ENCODE peak calls at places on chromosomes 2 and 18, in four cellular contexts. X is GM23338, B is OCI-LY7, Y is HCT116. Z is an unnamed sample.
A peak's percentile ranks its signal among the peaks of the same experiment; 100 is the strongest.

GRCh38 chr18:68979737-68980136 is 181.9 kb downstream of the CCDC102B start:
- DNase-seq in X (no peak), B (no peak), Y (no peak), Z (no peak)

GRCh38 chr2:176455865-176456291 is 186.6 kb downstream of the MTX2 start:
- DNase-seq in X (peak; percentile 41), B (no peak), Y (no peak), Z (peak; percentile 33)

GRCh38 chr2:181231886-181232644 is 225.1 kb upstream of the ITGA4 start:
- DNase-seq in X (no peak), B (no peak), Y (no peak), Z (no peak)

GRCh38 chr2:218807626-218808025 is 24.0 kb downstream of the PRKAG3 start:
- DNase-seq in X (no peak), B (no peak), Y (no peak), Z (no peak)

GRCh38 chr2:100548771-100549170 is 14.0 kb upstream of the PDCL3 start:
- DNase-seq in X (no peak), B (no peak), Y (no peak), Z (no peak)

GRCh38 chr2:157504623-157505022 is 60.7 kb upstream of the CYTIP start:
- DNase-seq in X (no peak), B (no peak), Y (no peak), Z (no peak)

GRCh38 chr2:46164581-46165301 is 132.5 kb upstream of the EPAS1 start:
- DNase-seq in X (no peak), B (no peak), Y (no peak), Z (peak; percentile 74)

GRCh38 chr2:63272560-63272959 is 221.9 kb downstream of the OTX1 start:
- DNase-seq in X (no peak), B (no peak), Y (no peak), Z (no peak)

GRCh38 chr18:79062806-79063205 is 6.4 kb upstream of the ATP9B start:
- DNase-seq in X (no peak), B (no peak), Y (no peak), Z (no peak)

GRCh38 chr2:110751642-110752041 is 19.3 kb downstream of the ACOXL start:
- DNase-seq in X (no peak), B (no peak), Y (no peak), Z (no peak)

GRCh38 chr18:31102941-31103340 is 720 bp upstream of the DSC2 start:
- DNase-seq in X (no peak), B (no peak), Y (no peak), Z (peak; percentile 15)

GRCh38 chr2:127400897-127401756 is 13.4 kb upstream of the MAP3K2 start:
- DNase-seq in X (peak; percentile 68), B (no peak), Y (no peak), Z (no peak)

GRCh38 chr2:207133862-207134519 is 31.8 kb downstream of the KLF7 start:
- DNase-seq in X (peak; percentile 55), B (no peak), Y (no peak), Z (peak; percentile 47)

GRCh38 chr2:51795248-51795888 is 763.4 kb upstream of the NRXN1 start:
- DNase-seq in X (peak; percentile 79), B (peak; percentile 10), Y (peak; percentile 28), Z (peak; percentile 15)

GRCh38 chr2:17521621-17522020 is 3.4 kb upstream of the RAD51AP2 start:
- DNase-seq in X (no peak), B (no peak), Y (no peak), Z (no peak)

GRCh38 chr2:216863029-216863428 is 3.2 kb upstream of the TNP1 start:
- DNase-seq in X (no peak), B (no peak), Y (no peak), Z (no peak)

GRCh38 chr2:73949802-73950201 is 23.1 kb downstream of the DGUOK start:
- DNase-seq in X (no peak), B (no peak), Y (no peak), Z (no peak)

GRCh38 chr2:218927876-218928275 is 31.6 kb upstream of the CDK5R2 start:
- DNase-seq in X (no peak), B (no peak), Y (no peak), Z (no peak)

GRCh38 chr2:112686348-112687217 is 34.2 kb upstream of the NT5DC4 start:
- DNase-seq in X (no peak), B (peak; percentile 73), Y (no peak), Z (no peak)

GRCh38 chr2:172330060-172330671 is 97.2 kb upstream of the ITGA6 start:
- DNase-seq in X (no peak), B (no peak), Y (no peak), Z (peak; percentile 22)

GRCh38 chr2:48126180-48126579 is 219.9 kb upstream of the FBXO11 start:
- DNase-seq in X (no peak), B (no peak), Y (no peak), Z (peak; percentile 41)

DNA sequence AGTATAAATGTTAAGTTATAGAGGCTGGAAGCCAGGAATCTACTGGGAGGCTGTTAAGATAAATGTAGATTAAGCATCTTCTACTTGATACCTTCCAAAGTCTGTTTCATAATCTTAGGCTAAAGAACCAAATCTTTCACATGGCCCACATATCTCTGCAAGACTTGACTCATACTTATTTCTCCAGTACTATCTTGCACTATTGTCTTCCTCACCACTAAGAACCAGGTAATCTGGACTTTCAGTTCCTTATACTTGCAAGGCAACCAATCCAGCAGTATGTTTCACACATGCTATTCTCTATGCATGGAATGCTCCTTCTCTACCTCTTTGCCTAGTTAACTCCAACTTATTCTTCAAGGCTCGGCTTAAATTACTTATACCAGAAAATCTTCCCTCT is 62.2 kb downstream of the RBMS1 start:
- DNase-seq in X (no peak), B (peak; percentile 50), Y (no peak), Z (no peak)
- H3K27ac ChIP-seq in X (no peak overlapping the region), B (no peak overlapping the region), Y (no peak overlapping the region), Z (no peak overlapping the region)

DNA sequence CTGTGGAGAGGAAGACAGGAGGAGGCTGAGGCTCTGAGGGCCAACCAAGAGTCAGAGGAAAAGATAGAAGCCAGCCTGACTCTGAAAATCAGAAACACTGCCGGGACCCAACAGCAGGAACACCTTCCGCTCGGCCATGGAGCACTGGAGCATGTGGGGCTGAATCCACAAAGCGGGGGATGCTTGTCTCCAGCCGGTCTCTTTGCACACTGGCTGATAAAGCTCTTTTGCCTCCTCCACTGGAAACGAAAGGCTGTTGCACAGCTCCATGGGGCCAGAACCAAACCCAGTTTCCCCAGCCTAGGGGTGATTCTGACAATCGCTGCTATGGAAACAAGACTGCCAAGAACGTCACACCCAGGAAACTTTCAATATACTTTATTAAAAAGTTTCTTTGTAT is 90.3 kb downstream of the COL6A3 start:
- DNase-seq in X (no peak), B (no peak), Y (no peak), Z (no peak)
- TF ChIP-seq CTCF in X (no peak), B (no peak), Y (no peak), Z (no peak)

DNA sequence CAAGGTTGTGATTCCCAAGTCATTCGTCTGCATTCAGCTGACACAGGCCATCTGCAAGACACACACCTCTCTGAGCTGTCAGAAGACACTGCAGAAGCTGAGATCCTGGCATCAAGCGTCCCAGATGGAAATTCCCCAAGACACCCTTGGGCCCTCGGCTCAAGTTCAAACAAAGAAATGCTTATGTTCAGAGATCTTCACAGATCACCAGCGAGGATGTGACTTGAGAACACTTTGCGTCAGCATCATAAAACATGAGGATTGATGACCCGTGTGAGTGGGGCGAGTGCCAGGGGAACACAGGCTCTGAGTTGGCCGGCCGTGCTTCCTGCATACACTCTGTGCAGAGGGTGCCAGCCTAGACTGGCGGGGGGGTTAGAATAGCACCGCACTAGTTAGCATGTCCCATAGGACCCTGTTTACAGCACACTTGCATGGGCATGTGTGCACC is 36.8 kb downstream of the KCNIP3 start:
- DNase-seq in X (no peak), B (no peak), Y (peak; percentile 80), Z (peak; percentile 60)
- TF ChIP-seq EZH2phosphoT487 in X (no peak), B (no peak), Y (no peak), Z (no peak)

GRCh38 chr2:70918016-70918415 is 17.7 kb upstream of the ATP6V1B1 start:
- DNase-seq in X (no peak), B (no peak), Y (no peak), Z (no peak)
- H3K27ac ChIP-seq in X (no peak overlapping the region), B (no peak overlapping the region), Y (no peak overlapping the region), Z (no peak overlapping the region)

DNA sequence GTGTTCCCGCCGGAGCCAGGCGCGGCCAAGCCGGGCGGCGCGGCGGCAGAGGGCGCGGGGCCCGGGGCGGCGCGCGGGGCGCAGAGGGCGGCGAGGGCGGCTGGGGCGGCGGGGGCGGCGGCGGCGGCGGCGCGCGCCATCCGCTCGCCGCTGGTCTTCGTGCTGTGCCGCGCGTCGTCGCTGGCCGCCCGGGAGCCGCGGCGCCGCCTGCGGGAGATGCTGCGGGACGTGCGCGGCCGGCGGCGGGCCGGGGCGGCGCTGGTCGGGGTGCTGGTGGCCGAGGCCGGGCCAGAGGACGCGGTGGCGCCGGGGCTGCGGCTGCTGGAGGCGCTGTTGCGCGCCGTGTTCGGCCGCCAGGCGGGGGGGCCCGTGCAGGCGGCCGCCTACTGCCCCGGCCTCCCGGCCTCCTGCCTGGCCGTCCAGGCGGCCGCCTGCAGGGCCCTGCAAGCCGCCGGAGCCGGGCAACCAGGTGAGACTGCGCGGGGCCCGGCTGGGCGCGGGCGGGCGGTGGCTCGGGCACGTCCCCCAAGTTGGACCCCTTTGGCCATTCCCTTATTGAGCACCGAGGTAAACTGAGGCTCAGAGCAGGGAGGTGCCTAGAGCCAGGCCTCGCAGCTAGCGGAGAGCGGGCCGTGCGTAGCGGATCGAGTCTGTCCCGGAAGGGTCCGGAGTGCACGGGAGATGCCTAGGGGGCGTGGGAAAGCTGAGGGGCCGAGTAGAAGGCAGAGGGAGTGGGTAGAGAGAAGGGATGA is 584 bp downstream of the C2orf72 start:
- DNase-seq in X (peak; percentile 26), B (no peak), Y (no peak), Z (peak; percentile 70)
- TF ChIP-seq CTCF in X (no peak), B (no peak), Y (peak; percentile 3), Z (no peak)

GRCh38 chr2:23376075-23376474 is 8.9 kb upstream of the KLHL29 start:
- DNase-seq in X (no peak), B (no peak), Y (no peak), Z (no peak)

GRCh38 chr2:23375448-23375847 is 9.5 kb upstream of the KLHL29 start:
- DNase-seq in X (peak; percentile 76), B (peak; percentile 65), Y (peak; percentile 76), Z (no peak)

GRCh38 chr2:23377772-23378171 is 7.2 kb upstream of the KLHL29 start:
- DNase-seq in X (no peak), B (no peak), Y (no peak), Z (no peak)

GRCh38 chr2:23378496-23378895 is 6.5 kb upstream of the KLHL29 start:
- DNase-seq in X (no peak), B (no peak), Y (no peak), Z (no peak)

DNA sequence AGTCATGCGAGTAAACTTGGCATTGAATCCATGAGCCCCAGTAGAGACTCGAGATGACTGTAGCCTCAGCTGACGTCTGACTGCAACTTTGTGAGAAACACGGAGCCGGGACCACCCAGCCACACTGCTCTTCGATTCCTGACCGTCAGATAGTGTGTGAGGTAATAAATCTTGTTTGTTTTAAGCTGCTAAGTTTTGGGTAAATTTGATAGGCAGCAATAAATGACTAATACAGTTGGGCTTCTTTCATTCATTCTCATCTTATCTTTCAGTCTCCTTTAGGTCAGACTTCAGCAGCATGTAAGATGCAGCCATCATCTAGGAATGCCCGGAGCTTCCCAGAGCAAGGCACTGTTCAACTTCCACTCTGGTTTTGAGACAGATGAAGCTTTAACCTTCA is 8.0 kb upstream of the KLHL29 start:
- DNase-seq in X (no peak), B (no peak), Y (no peak), Z (no peak)
- TF ChIP-seq EZH2phosphoT487 in X (no peak), B (no peak), Y (no peak), Z (no peak)

GRCh38 chr18:52392160-52392559 is 52.2 kb downstream of the DCC start:
- DNase-seq in X (no peak), B (no peak), Y (no peak), Z (no peak)

GRCh38 chr18:52387246-52387645 is 47.2 kb downstream of the DCC start:
- DNase-seq in X (no peak), B (no peak), Y (no peak), Z (no peak)
- H3K27ac ChIP-seq in X (no peak overlapping the region), B (no peak overlapping the region), Y (no peak overlapping the region), Z (no peak overlapping the region)

GRCh38 chr2:149743842-149744468 is 156.4 kb upstream of the MMADHC start:
- DNase-seq in X (no peak), B (no peak), Y (no peak), Z (no peak)
- TF ChIP-seq CTCF in X (no peak), B (no peak), Y (no peak), Z (no peak)